ENCODE peak calls at places on chromosomes 5 and 9, in four cellular contexts. W is GM20000, L is ELF-1, C is RCC 7860. I is an unnamed sample.

GRCh38 chr5:57184322-57184721 is 10.5 kb downstream of the GPBP1 start:
- DNase-seq in L (no peak), W (no peak), C (no peak), I (no peak)

GRCh38 chr5:105977163-105977562 is 1693.6 kb downstream of the EFNA5 start:
- DNase-seq in C (no peak), L (no peak), W (no peak), I (no peak)

GRCh38 chr5:115532517-115532916 is 12.1 kb downstream of the FEM1C start:
- DNase-seq in L (no peak), W (no peak), C (no peak), I (no peak)

GRCh38 chr9:88658311-88658822 is 123.4 kb downstream of the NXNL2 start:
- DNase-seq in C (peak), W (no peak), L (no peak), I (peak)

GRCh38 chr9:114229236-114229635 is 73.9 kb downstream of the COL27A1 start:
- DNase-seq in C (no peak), W (no peak), L (peak), I (no peak)

GRCh38 chr9:79257215-79257614 is 314.6 kb upstream of the TLE4 start:
- DNase-seq in L (peak), W (no peak), C (no peak), I (no peak)

GRCh38 chr9:69919461-69920061 is 98.9 kb downstream of the CFAP95 start:
- DNase-seq in L (peak), W (peak), C (peak), I (no peak)

GRCh38 chr9:93262537-93263310 is 78.8 kb downstream of the WNK2 start:
- DNase-seq in C (no peak), W (peak), L (no peak), I (no peak)

GRCh38 chr5:20030125-20030524 is 42.1 kb upstream of the CDH18 start:
- DNase-seq in C (no peak), L (no peak), W (no peak), I (no peak)

GRCh38 chr9:133575673-133576590 is 33.3 kb downstream of the FAM163B start:
- DNase-seq in C (no peak), W (no peak), L (no peak), I (no peak)

GRCh38 chr9:111375062-111375461 is 45.0 kb upstream of the OR2K2 start:
- DNase-seq in L (no peak), C (no peak), W (no peak), I (no peak)

GRCh38 chr5:83927140-83927733 is 206.6 kb upstream of the HAPLN1 start:
- DNase-seq in W (peak), C (peak), L (peak), I (no peak)

GRCh38 chr5:124596595-124597388 is 149.6 kb downstream of the ZNF608 start:
- DNase-seq in L (peak), W (no peak), C (peak), I (peak)

GRCh38 chr5:140041492-140042421 is 1.3 kb downstream of the NRG2 start:
- DNase-seq in L (peak), C (peak), W (peak), I (no peak)

GRCh38 chr5:61586096-61587084 is 254.3 kb downstream of the ZSWIM6 start:
- DNase-seq in C (no peak), W (no peak), L (no peak), I (no peak)

GRCh38 chr5:143636951-143637528 is 174.9 kb upstream of the HMHB1 start:
- DNase-seq in L (no peak), W (no peak), C (no peak), I (no peak)

GRCh38 chr5:15008476-15008875 is 136.9 kb upstream of the ANKH start:
- DNase-seq in L (peak), W (no peak), C (peak), I (peak)

GRCh38 chr9:80125731-80126264 is 554.0 kb downstream of the TLE4 start:
- DNase-seq in L (no peak), C (no peak), W (no peak), I (no peak)

GRCh38 chr9:99118782-99119466 is 14.0 kb downstream of the TGFBR1 start:
- DNase-seq in W (peak), L (no peak), C (no peak), I (no peak)

GRCh38 chr5:157464518-157465171 is 4.6 kb downstream of the NIPAL4 start:
- DNase-seq in C (peak), W (peak), L (peak), I (peak)

GRCh38 chr5:157343842-157344790 is 78.2 kb downstream of the CYFIP2 start:
- DNase-seq in C (no peak), W (no peak), L (no peak), I (peak)

GRCh38 chr5:9337908-9338307 is 208.0 kb downstream of the SEMA5A start:
- DNase-seq in W (no peak), C (no peak), L (no peak), I (no peak)

GRCh38 chr9:94270009-94270408 is 10.9 kb downstream of the ZNF169 start:
- DNase-seq in W (no peak), L (no peak), C (peak), I (peak)

GRCh38 chr9:91496351-91496750 is 72.7 kb upstream of the NFIL3 start:
- DNase-seq in W (no peak), L (no peak), C (no peak), I (no peak)

GRCh38 chr5:126707080-126707479 is 69.9 kb upstream of the LMNB1 start:
- DNase-seq in W (no peak), L (no peak), C (no peak), I (no peak)

GRCh38 chr9:81028504-81028903 is 660.8 kb downstream of the TLE1 start:
- DNase-seq in L (peak), W (no peak), C (peak), I (peak)

GRCh38 chr5:108345541-108346171 is 36.2 kb downstream of the FBXL17 start:
- DNase-seq in C (peak), W (peak), L (no peak), I (no peak)

I was measured in epithelial cell of proximal tubule.